ENCODE peak calls at places on chromosomes 5 and 9, in four cellular contexts. V is PC-9, P is right atrium auricular region, B is endothelial cell. E is an unnamed sample.

GRCh38 chr9:135786146-135786690 is 84.2 kb downstream of the KCNT1 start:
- DNase-seq in B (no peak), P (no peak), V (no peak), E (no peak)

GRCh38 chr9:137480686-137481683 is 21.9 kb upstream of the NSMF start:
- DNase-seq in B (no peak), P (no peak), V (no peak), E (no peak)

GRCh38 chr5:39521945-39522590 is 97.3 kb upstream of the DAB2 start:
- DNase-seq in V (no peak), B (no peak), P (no peak), E (no peak)

GRCh38 chr5:451587-452458 is 8.8 kb downstream of the EXOC3 start:
- DNase-seq in B (no peak), P (no peak), V (no peak), E (no peak)

GRCh38 chr5:149464796-149465489 is 85.9 kb upstream of the IL17B start:
- DNase-seq in P (no peak), V (no peak), B (no peak), E (no peak)

GRCh38 chr5:96141749-96142148 is 180.1 kb upstream of the ELL2 start:
- DNase-seq in V (no peak), P (no peak), B (no peak), E (no peak)

GRCh38 chr5:180271205-180271604 is 20.7 kb downstream of the MAPK9 start:
- DNase-seq in V (no peak), P (no peak), B (no peak), E (no peak)

GRCh38 chr5:55226027-55226933 is 835 bp downstream of the MCIDAS start:
- DNase-seq in V (peak), P (no peak), B (peak), E (peak)

GRCh38 chr5:60487885-60488425 is 212.0 kb downstream of the DEPDC1B start:
- DNase-seq in B (no peak), V (peak), P (no peak), E (no peak)

GRCh38 chr9:37037137-37037743 is 3.2 kb upstream of the PAX5 start:
- DNase-seq in P (no peak), V (no peak), B (no peak), E (no peak)

GRCh38 chr9:82332018-82332773 is 343.6 kb downstream of the SPATA31D1 start:
- DNase-seq in P (no peak), V (peak), B (no peak), E (no peak)

GRCh38 chr9:6564868-6565267 is 80.7 kb downstream of the GLDC start:
- DNase-seq in V (no peak), B (no peak), P (no peak), E (no peak)

GRCh38 chr5:31192442-31192841 is 1.0 kb upstream of the CDH6 start:
- DNase-seq in V (no peak), P (no peak), B (no peak), E (no peak)

GRCh38 chr9:138051586-138052321 is 174.2 kb downstream of the CACNA1B start:
- DNase-seq in V (no peak), P (no peak), B (no peak), E (peak)

GRCh38 chr5:172886974-172887491 is 53.0 kb downstream of the ERGIC1 start:
- DNase-seq in B (no peak), P (peak), V (peak), E (no peak)

GRCh38 chr9:117771162-117771561 is 67.0 kb downstream of the TLR4 start:
- DNase-seq in P (no peak), V (no peak), B (no peak), E (no peak)

GRCh38 chr5:172477466-172477865 is 23.1 kb upstream of the SH3PXD2B start:
- DNase-seq in B (no peak), V (no peak), P (no peak), E (no peak)

GRCh38 chr5:102802704-102803458 is 47.8 kb downstream of the PAM start:
- DNase-seq in B (no peak), P (no peak), V (no peak), E (no peak)

GRCh38 chr5:83285661-83286398 is 185.7 kb upstream of the VCAN start:
- DNase-seq in V (no peak), P (no peak), B (no peak), E (no peak)

GRCh38 chr5:21649969-21650368 is 1203.2 kb downstream of the CDH12 start:
- DNase-seq in V (no peak), B (no peak), P (no peak), E (no peak)

GRCh38 chr5:150034677-150035076 is 34.1 kb downstream of the HMGXB3 start:
- DNase-seq in B (no peak), V (no peak), P (no peak), E (no peak)

GRCh38 chr9:133727277-133727875 is 10.8 kb downstream of the SARDH start:
- DNase-seq in V (peak), P (no peak), B (no peak), E (no peak)

GRCh38 chr5:34833991-34834793 is 4.8 kb upstream of the TTC23L start:
- DNase-seq in B (no peak), P (no peak), V (no peak), E (no peak)

GRCh38 chr5:147918899-147919298 is 12.6 kb upstream of the C5orf46 start:
- DNase-seq in P (no peak), B (no peak), V (no peak), E (no peak)

GRCh38 chr9:126891676-126892075 is 22.9 kb upstream of the RALGPS1 start:
- DNase-seq in P (no peak), B (no peak), V (no peak), E (no peak)

GRCh38 chr5:943201-943873 is 50.7 kb downstream of the TRIP13 start:
- DNase-seq in P (no peak), B (no peak), V (no peak), E (no peak)

GRCh38 chr5:96649251-96649937 is 12.8 kb upstream of the CAST start:
- DNase-seq in B (no peak), P (no peak), V (no peak), E (no peak)

GRCh38 chr5:79602884-79603283 is 9.4 kb upstream of the TENT2 start:
- DNase-seq in B (no peak), V (no peak), P (no peak), E (no peak)

GRCh38 chr9:129225201-129225778 is 47.2 kb upstream of the IER5L start:
- DNase-seq in B (no peak), P (no peak), V (no peak), E (no peak)

GRCh38 chr5:14699159-14699558 is 34.6 kb downstream of the OTULIN start:
- DNase-seq in P (no peak), B (no peak), V (no peak), E (no peak)

GRCh38 chr9:125631391-125632085 is 75.5 kb downstream of the MAPKAP1 start:
- DNase-seq in V (no peak), P (no peak), B (peak), E (peak)

GRCh38 chr9:97560851-97561250 is 59.4 kb downstream of the TMOD1 start:
- DNase-seq in P (peak), V (no peak), B (no peak), E (no peak)

GRCh38 chr9:137027369-137028012 is 546 bp downstream of the ABCA2 start:
- DNase-seq in V (peak), P (no peak), B (no peak), E (no peak)

GRCh38 chr9:126449725-126450443 is 123.3 kb downstream of the MVB12B start:
- DNase-seq in B (no peak), V (no peak), P (no peak), E (no peak)

GRCh38 chr9:130296783-130297055 is 31.2 kb downstream of the HMCN2 start:
- DNase-seq in V (no peak), B (no peak), P (no peak), E (no peak)

GRCh38 chr9:110526426-110526825 is 53.1 kb downstream of the SVEP1 start:
- DNase-seq in B (no peak), V (no peak), P (no peak), E (no peak)

GRCh38 chr9:137138058-137138697 is 776 bp upstream of the GRIN1 start:
- DNase-seq in P (no peak), B (no peak), V (no peak), E (no peak)

GRCh38 chr9:33265211-33265885 is 499 bp downstream of the CHMP5 start:
- DNase-seq in V (no peak), P (no peak), B (no peak), E (no peak)

GRCh38 chr5:142222235-142222880 is 102.5 kb downstream of the SPRY4 start:
- DNase-seq in V (no peak), P (no peak), B (no peak), E (no peak)

GRCh38 chr9:95073042-95073607 is 244.4 kb downstream of the FANCC start:
- DNase-seq in B (peak), P (peak), V (no peak), E (no peak)
- TF ChIP-seq CTCF in B (no peak), P (no peak), V (no peak), E (no peak)

GRCh38 chr5:58872670-58873273 is 289.9 kb downstream of the RAB3C start:
- DNase-seq in B (no peak), P (no peak), V (no peak), E (no peak)

GRCh38 chr5:58868931-58869330 is 286.1 kb downstream of the RAB3C start:
- DNase-seq in B (no peak), V (no peak), P (no peak), E (no peak)

GRCh38 chr5:58871648-58872242 is 288.9 kb downstream of the RAB3C start:
- DNase-seq in V (no peak), B (peak), P (no peak), E (no peak)
- TF ChIP-seq CTCF in V (peak), B (peak), P (peak), E (no peak)

GRCh38 chr5:90421136-90421535 is 11.6 kb upstream of the CETN3 start:
- DNase-seq in B (peak), P (no peak), V (no peak), E (no peak)
- TF ChIP-seq CTCF in B (no peak), P (no peak), V (no peak), E (peak)

DNA sequence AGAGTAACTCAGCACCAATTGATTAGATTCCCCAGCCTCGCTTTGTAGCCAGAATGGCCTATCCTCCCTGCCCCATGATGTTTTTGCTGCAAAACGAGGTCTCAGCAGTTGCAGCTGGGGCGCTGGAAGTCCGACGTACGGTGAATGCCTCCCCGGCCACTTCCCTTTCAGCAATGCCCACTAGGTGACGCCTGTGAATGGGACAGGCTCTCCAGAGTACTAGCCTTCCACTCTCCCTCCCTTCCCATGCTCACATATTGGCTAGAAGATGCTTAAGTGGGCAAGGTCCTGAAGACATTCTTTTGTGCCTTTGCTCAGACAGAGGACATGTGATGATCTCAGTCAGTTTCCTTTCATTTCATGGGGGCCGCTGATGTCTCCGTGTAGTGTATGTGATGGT is 50.8 kb downstream of the DMRT2 start:
- DNase-seq in P (peak), B (peak), V (no peak), E (no peak)
- TF ChIP-seq CTCF in P (peak), B (no peak), V (no peak), E (peak)

E was measured in GM13976.